ENCODE peak calls at places on chromosome 19, in five cellular contexts. H is endothelial cell of umbilical vein, U is HCT116, S is neural progenitor cell, V is pancreas. B is an unnamed sample. For H3K36me3, the result is how much of the 10 kb centered on the place peaks cover.

GRCh38 chr19:458091-459042 is 2.5 kb downstream of the SHC2 start:
- DNase-seq in H (no peak), U (no peak), S (no peak), V (peak), B (no peak)

GRCh38 chr19:4977299-4978174 is 8.6 kb downstream of the KDM4B start:
- DNase-seq in H (no peak), U (no peak), S (no peak), V (peak), B (no peak)

GRCh38 chr19:15428956-15429824 is 10.4 kb upstream of the AKAP8L start:
- DNase-seq in H (no peak), U (no peak), S (no peak), V (peak), B (no peak)

GRCh38 chr19:574658-575526 is 2.5 kb downstream of the BSG start:
- DNase-seq in H (peak), U (no peak), S (peak), V (peak), B (no peak)

GRCh38 chr19:47693489-47693888 is 19.7 kb upstream of the EHD2 start:
- DNase-seq in H (no peak), U (no peak), S (no peak), V (no peak), B (no peak)

GRCh38 chr19:55600336-55601028 is 394 bp downstream of the ZNF524 start:
- DNase-seq in H (peak), U (no peak), S (peak), V (no peak), B (no peak)

GRCh38 chr19:34155686-34156085 is 16.6 kb upstream of the LSM14A start:
- DNase-seq in H (no peak), U (no peak), S (no peak), V (no peak), B (no peak)

GRCh38 chr19:19410553-19411550 is 5.4 kb downstream of the GATAD2A start:
- DNase-seq in H (no peak), U (no peak), S (no peak), V (no peak), B (no peak)

GRCh38 chr19:58582985-58583384 is 9.8 kb upstream of the MZF1 start:
- DNase-seq in H (no peak), U (no peak), S (no peak), V (peak), B (no peak)

GRCh38 chr19:34962945-34963530 is 991 bp downstream of the ZNF792 start:
- DNase-seq in H (peak), U (no peak), S (no peak), V (peak), B (no peak)

GRCh38 chr19:58037927-58038687 is 4.3 kb downstream of the ZSCAN1 start:
- DNase-seq in H (no peak), U (no peak), S (peak), V (peak), B (no peak)

GRCh38 chr19:50266896-50267295 is 62.3 kb downstream of the KCNC3 start:
- DNase-seq in H (no peak), U (peak), S (peak), V (no peak), B (no peak)

GRCh38 chr19:54451331-54451871 is 2.4 kb downstream of the LENG8 start:
- DNase-seq in H (no peak), U (no peak), S (no peak), V (no peak), B (no peak)

GRCh38 chr19:1069009-1069779 is 2.2 kb downstream of the ARHGAP45 start:
- DNase-seq in H (peak), U (no peak), S (no peak), V (no peak), B (no peak)

GRCh38 chr19:1967087-1967608 is 26.2 kb downstream of the CSNK1G2 start:
- DNase-seq in H (no peak), U (no peak), S (no peak), V (no peak), B (no peak)

GRCh38 chr19:38839816-38840582 is 8.4 kb upstream of the ECH1 start:
- DNase-seq in H (no peak), U (no peak), S (no peak), V (no peak), B (no peak)

GRCh38 chr19:4197625-4198466 is 15.4 kb downstream of the ANKRD24 start:
- DNase-seq in H (no peak), U (no peak), S (peak), V (no peak), B (peak)

GRCh38 chr19:34366670-34367423 is 1.9 kb downstream of the GPI start:
- DNase-seq in H (no peak), U (no peak), S (no peak), V (no peak), B (no peak)

GRCh38 chr19:33553530-33554310 is 32.1 kb upstream of the PEPD start:
- DNase-seq in H (no peak), U (no peak), S (no peak), V (no peak), B (no peak)

GRCh38 chr19:56350416-56351045 is 35.9 kb upstream of the ZSCAN5A start:
- DNase-seq in H (peak), U (peak), S (peak), V (no peak), B (peak)

GRCh38 chr19:1874554-1875185 is 10.6 kb downstream of the ABHD17A start:
- DNase-seq in H (no peak), U (no peak), S (no peak), V (no peak), B (no peak)

GRCh38 chr19:14072535-14073231 is at the start of gene MISP3:
- DNase-seq in H (peak), U (no peak), S (peak), V (peak), B (peak)

GRCh38 chr19:12967907-12968306 is 1.5 kb upstream of the DAND5 start:
- DNase-seq in H (no peak), U (no peak), S (no peak), V (no peak), B (no peak)

GRCh38 chr19:36111200-36111539 is 227 bp downstream of the OVOL3 start:
- DNase-seq in H (no peak), U (no peak), S (peak), V (no peak), B (no peak)

GRCh38 chr19:33375760-33376159 is 2.3 kb downstream of the CEBPG start:
- DNase-seq in H (no peak), U (no peak), S (no peak), V (no peak), B (no peak)

GRCh38 chr19:34961775-34962174 is 2.3 kb downstream of the ZNF792 start:
- DNase-seq in H (no peak), U (no peak), S (no peak), V (peak), B (no peak)

GRCh38 chr19:46813570-46814358 is 25.4 kb upstream of the SLC1A5 start:
- DNase-seq in H (peak), U (no peak), S (no peak), V (peak), B (no peak)

GRCh38 chr19:34316741-34317241 is 48.2 kb upstream of the GPI start:
- DNase-seq in H (peak), U (peak), S (no peak), V (no peak), B (no peak)

GRCh38 chr19:41297628-41298326 is 12.2 kb upstream of the CCDC97 start:
- DNase-seq in H (no peak), U (no peak), S (no peak), V (no peak), B (no peak)

GRCh38 chr19:14418743-14419037 is 451 bp downstream of the DDX39A start:
- DNase-seq in H (no peak), U (no peak), S (no peak), V (no peak), B (no peak)

GRCh38 chr19:52464798-52465470 is 11.6 kb downstream of the ZNF578 start:
- DNase-seq in H (no peak), U (peak), S (peak), V (no peak), B (no peak)
- TF ChIP-seq CTCF in H (no peak), U (peak), S (peak), V (no peak), B (peak)

GRCh38 chr19:10395003-10395402 is 8.3 kb downstream of the CDC37 start:
- DNase-seq in H (no peak), U (no peak), S (no peak), V (no peak), B (no peak)
- H3K36me3 ChIP-seq in H (under half), U (half or more), S (under half), V (under half), B (under half)

GRCh38 chr19:45402469-45403070 is 2.3 kb downstream of the PPP1R13L start:
- DNase-seq in H (peak), U (no peak), S (peak), V (peak), B (no peak)
- TF ChIP-seq CTCF in H (no peak), U (peak), S (peak), V (no peak), B (no peak)

DNA sequence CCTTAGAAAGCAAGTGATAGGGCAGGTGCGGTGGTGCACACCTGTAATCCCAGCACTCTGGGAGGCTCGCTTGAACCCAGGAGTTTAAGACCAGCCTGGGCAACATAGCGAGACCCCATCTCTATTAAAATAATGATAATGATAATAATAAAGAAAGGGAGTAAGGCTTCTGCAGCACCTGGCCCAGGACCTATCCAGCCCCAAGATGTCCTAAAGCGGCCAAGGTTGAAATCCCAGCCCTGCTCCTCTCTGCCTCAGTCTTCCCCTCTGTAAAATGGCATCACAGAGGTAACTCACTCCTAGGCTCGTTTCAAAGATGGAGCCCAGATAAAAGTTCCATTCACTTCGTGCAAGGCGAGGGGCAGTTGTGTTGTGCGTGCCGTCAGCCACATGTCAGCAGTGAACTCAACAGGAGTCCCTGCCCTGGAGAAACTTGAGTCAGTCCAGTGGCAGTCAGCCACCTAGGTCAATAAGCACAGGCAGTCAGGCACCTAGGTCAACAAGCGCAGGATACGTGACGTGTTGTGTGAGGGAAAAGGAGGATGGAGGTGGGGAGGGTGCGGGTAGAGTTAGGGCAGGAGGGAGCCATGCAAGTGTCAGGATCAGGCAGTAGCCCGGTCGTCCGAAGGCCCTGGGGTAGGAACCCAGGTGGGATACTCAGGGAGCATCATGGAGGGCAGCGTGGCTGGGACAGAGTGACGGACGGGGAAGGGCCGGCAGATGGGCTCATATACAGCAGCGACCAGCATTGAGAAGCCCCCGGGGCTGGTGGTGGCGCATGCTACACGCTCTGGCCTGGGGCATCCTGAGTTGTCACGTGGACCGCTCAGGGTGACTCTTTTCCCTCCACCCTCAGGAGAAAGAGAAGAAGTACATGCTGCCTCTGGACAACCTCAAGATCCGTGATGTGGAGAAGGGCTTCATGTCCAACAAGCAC is 16.6 kb downstream of the TMED1 start:
- DNase-seq in H (no peak), U (no peak), S (no peak), V (no peak), B (no peak)
- H3K36me3 ChIP-seq in H (under half), U (under half), S (under half), V (under half), B (under half)

GRCh38 chr19:44779150-44779549 is 1.5 kb downstream of the CBLC start:
- DNase-seq in H (no peak), U (no peak), S (no peak), V (no peak), B (no peak)

GRCh38 chr19:44785993-44786392 is 8.3 kb downstream of the CBLC start:
- DNase-seq in H (no peak), U (no peak), S (no peak), V (no peak), B (no peak)

GRCh38 chr19:44783545-44783944 is 5.9 kb downstream of the CBLC start:
- DNase-seq in H (no peak), U (no peak), S (no peak), V (no peak), B (no peak)

GRCh38 chr19:44785271-44785670 is 7.6 kb downstream of the CBLC start:
- DNase-seq in H (no peak), U (no peak), S (no peak), V (no peak), B (no peak)

DNA sequence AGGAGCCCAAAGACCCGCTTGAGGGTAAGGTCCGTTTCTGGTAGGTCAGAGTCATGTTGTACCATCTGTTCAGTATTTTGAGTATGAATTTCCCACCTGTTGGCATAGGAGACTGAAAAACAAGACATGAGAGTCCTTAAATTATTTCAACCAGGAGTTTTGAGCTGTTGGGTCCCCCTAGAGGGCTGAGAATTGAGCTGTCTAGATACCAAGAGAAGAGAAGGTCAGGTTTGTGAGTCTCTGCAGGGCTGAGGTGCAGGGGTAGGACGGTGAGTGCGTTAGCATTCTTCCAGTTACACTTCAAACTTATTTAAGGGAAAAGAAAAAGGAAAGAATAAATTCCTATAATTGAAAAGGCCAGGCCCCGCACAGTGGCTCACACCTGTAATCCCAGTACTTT is 5.0 kb downstream of the CBLC start:
- DNase-seq in H (no peak), U (no peak), S (no peak), V (no peak), B (no peak)
- TF ChIP-seq CTCF in H (no peak), U (peak), S (no peak), V (no peak), B (no peak)